ENCODE peak calls at places on chromosome 14, in ten cellular contexts. One of them, this sample, is unnamed. For H3K9me3, the result is how much of the 10 kb centered on the place peaks cover.

GRCh38 chr14:89207925-89208328 is 209.1 kb downstream of the FOXN3 start:
- DNase-seq in colonic mucosa: no peak
- DNase-seq in transverse colon: no peak
- DNase-seq in PC-3: no peak
- DNase-seq in suprapubic skin: no peak
- DNase-seq in heart left ventricle: no peak
- DNase-seq in lower lobe of right lung: no peak
- DNase-seq in tibial artery: no peak
- DNase-seq in Karpas-422: peak
- DNase-seq in AG04450: no peak
- DNase-seq in this sample: no peak

GRCh38 chr14:26074892-26075291 is 522.9 kb downstream of the NOVA1 start:
- DNase-seq in tibial artery: no peak
- DNase-seq in AG04450: no peak
- DNase-seq in transverse colon: no peak
- DNase-seq in PC-3: no peak
- DNase-seq in heart left ventricle: no peak
- DNase-seq in suprapubic skin: no peak
- DNase-seq in colonic mucosa: no peak
- DNase-seq in lower lobe of right lung: no peak
- DNase-seq in Karpas-422: no peak
- DNase-seq in this sample: no peak

GRCh38 chr14:37114039-37114438 is 58.4 kb downstream of the SLC25A21 start:
- DNase-seq in AG04450: no peak
- DNase-seq in tibial artery: no peak
- DNase-seq in transverse colon: no peak
- DNase-seq in colonic mucosa: no peak
- DNase-seq in lower lobe of right lung: no peak
- DNase-seq in suprapubic skin: no peak
- DNase-seq in PC-3: peak
- DNase-seq in heart left ventricle: no peak
- DNase-seq in Karpas-422: no peak
- DNase-seq in this sample: no peak

GRCh38 chr14:103825103-103825502 is 22.3 kb downstream of the PPP1R13B start:
- DNase-seq in Karpas-422: no peak
- DNase-seq in transverse colon: no peak
- DNase-seq in PC-3: no peak
- DNase-seq in colonic mucosa: no peak
- DNase-seq in heart left ventricle: no peak
- DNase-seq in suprapubic skin: no peak
- DNase-seq in AG04450: no peak
- DNase-seq in lower lobe of right lung: no peak
- DNase-seq in tibial artery: no peak
- DNase-seq in this sample: no peak

GRCh38 chr14:103624860-103625259 is 4.2 kb upstream of the KLC1 start:
- DNase-seq in heart left ventricle: peak
- DNase-seq in PC-3: peak
- DNase-seq in Karpas-422: peak
- DNase-seq in colonic mucosa: peak
- DNase-seq in AG04450: no peak
- DNase-seq in transverse colon: peak
- DNase-seq in lower lobe of right lung: peak
- DNase-seq in suprapubic skin: peak
- DNase-seq in tibial artery: peak
- DNase-seq in this sample: peak

GRCh38 chr14:75322746-75323145 is 44.1 kb downstream of the FOS start:
- DNase-seq in transverse colon: no peak
- DNase-seq in PC-3: no peak
- DNase-seq in tibial artery: no peak
- DNase-seq in colonic mucosa: no peak
- DNase-seq in lower lobe of right lung: no peak
- DNase-seq in heart left ventricle: no peak
- DNase-seq in Karpas-422: no peak
- DNase-seq in suprapubic skin: no peak
- DNase-seq in AG04450: no peak
- DNase-seq in this sample: no peak

GRCh38 chr14:95935228-95935822 is 58.7 kb downstream of the TUNAR start:
- DNase-seq in PC-3: peak
- DNase-seq in transverse colon: no peak
- DNase-seq in AG04450: no peak
- DNase-seq in Karpas-422: peak
- DNase-seq in heart left ventricle: no peak
- DNase-seq in tibial artery: no peak
- DNase-seq in colonic mucosa: no peak
- DNase-seq in lower lobe of right lung: no peak
- DNase-seq in suprapubic skin: no peak
- DNase-seq in this sample: peak

GRCh38 chr14:96409701-96410100 is 17.8 kb downstream of the AK7 start:
- DNase-seq in tibial artery: no peak
- DNase-seq in Karpas-422: no peak
- DNase-seq in transverse colon: no peak
- DNase-seq in lower lobe of right lung: no peak
- DNase-seq in AG04450: no peak
- DNase-seq in PC-3: peak
- DNase-seq in heart left ventricle: no peak
- DNase-seq in suprapubic skin: no peak
- DNase-seq in colonic mucosa: no peak
- DNase-seq in this sample: no peak

GRCh38 chr14:65997350-65997749 is 488.8 kb upstream of the CCDC196 start:
- DNase-seq in PC-3: no peak
- DNase-seq in heart left ventricle: no peak
- DNase-seq in lower lobe of right lung: no peak
- DNase-seq in AG04450: no peak
- DNase-seq in colonic mucosa: no peak
- DNase-seq in transverse colon: no peak
- DNase-seq in Karpas-422: no peak
- DNase-seq in suprapubic skin: no peak
- DNase-seq in tibial artery: no peak
- DNase-seq in this sample: no peak

GRCh38 chr14:104290756-104291122 is 152.4 kb downstream of the KIF26A start:
- DNase-seq in colonic mucosa: no peak
- DNase-seq in tibial artery: peak
- DNase-seq in suprapubic skin: peak
- DNase-seq in Karpas-422: no peak
- DNase-seq in AG04450: no peak
- DNase-seq in PC-3: no peak
- DNase-seq in heart left ventricle: peak
- DNase-seq in lower lobe of right lung: peak
- DNase-seq in transverse colon: peak
- DNase-seq in this sample: no peak

GRCh38 chr14:19823765-19824164 is 20.2 kb downstream of the OR4N2 start:
- DNase-seq in Karpas-422: no peak
- DNase-seq in heart left ventricle: no peak
- DNase-seq in transverse colon: no peak
- DNase-seq in colonic mucosa: no peak
- DNase-seq in tibial artery: no peak
- DNase-seq in PC-3: no peak
- DNase-seq in lower lobe of right lung: no peak
- DNase-seq in suprapubic skin: no peak
- DNase-seq in AG04450: no peak
- DNase-seq in this sample: no peak
- H3K9me3 ChIP-seq in Karpas-422: under half
- H3K9me3 ChIP-seq in heart left ventricle: under half
- H3K9me3 ChIP-seq in transverse colon: under half
- H3K9me3 ChIP-seq in colonic mucosa: under half
- H3K9me3 ChIP-seq in tibial artery: under half
- H3K9me3 ChIP-seq in PC-3: under half
- H3K9me3 ChIP-seq in lower lobe of right lung: under half
- H3K9me3 ChIP-seq in suprapubic skin: under half
- H3K9me3 ChIP-seq in AG04450: under half
- H3K9me3 ChIP-seq in this sample: under half

GRCh38 chr14:73025544-73025943 is 1.4 kb downstream of the ZFYVE1 start:
- DNase-seq in lower lobe of right lung: no peak
- DNase-seq in AG04450: no peak
- DNase-seq in colonic mucosa: no peak
- DNase-seq in transverse colon: no peak
- DNase-seq in tibial artery: no peak
- DNase-seq in PC-3: peak
- DNase-seq in heart left ventricle: no peak
- DNase-seq in suprapubic skin: no peak
- DNase-seq in Karpas-422: peak
- DNase-seq in this sample: no peak
- H3K4me3 ChIP-seq in lower lobe of right lung: peak
- H3K4me3 ChIP-seq in AG04450: peak
- H3K4me3 ChIP-seq in colonic mucosa: peak
- H3K4me3 ChIP-seq in transverse colon: peak
- H3K4me3 ChIP-seq in tibial artery: peak
- H3K4me3 ChIP-seq in PC-3: peak
- H3K4me3 ChIP-seq in heart left ventricle: peak
- H3K4me3 ChIP-seq in suprapubic skin: peak
- H3K4me3 ChIP-seq in Karpas-422: peak
- H3K4me3 ChIP-seq in this sample: no peak

GRCh38 chr14:106037380-106037779 is 511.0 kb downstream of the TMEM121 start:
- DNase-seq in lower lobe of right lung: no peak
- DNase-seq in PC-3: peak
- DNase-seq in suprapubic skin: no peak
- DNase-seq in transverse colon: no peak
- DNase-seq in heart left ventricle: no peak
- DNase-seq in tibial artery: no peak
- DNase-seq in AG04450: no peak
- DNase-seq in colonic mucosa: no peak
- DNase-seq in Karpas-422: no peak
- DNase-seq in this sample: no peak
- H3K9me3 ChIP-seq in lower lobe of right lung: under half
- H3K9me3 ChIP-seq in PC-3: under half
- H3K9me3 ChIP-seq in suprapubic skin: under half
- H3K9me3 ChIP-seq in transverse colon: under half
- H3K9me3 ChIP-seq in heart left ventricle: under half
- H3K9me3 ChIP-seq in tibial artery: under half
- H3K9me3 ChIP-seq in AG04450: under half
- H3K9me3 ChIP-seq in colonic mucosa: under half
- H3K9me3 ChIP-seq in Karpas-422: under half
- H3K9me3 ChIP-seq in this sample: under half

GRCh38 chr14:91186515-91187066 is 57.9 kb downstream of the GPR68 start:
- DNase-seq in Karpas-422: no peak
- DNase-seq in heart left ventricle: no peak
- DNase-seq in tibial artery: no peak
- DNase-seq in AG04450: no peak
- DNase-seq in transverse colon: no peak
- DNase-seq in lower lobe of right lung: no peak
- DNase-seq in colonic mucosa: no peak
- DNase-seq in PC-3: peak
- DNase-seq in suprapubic skin: no peak
- DNase-seq in this sample: no peak
- H3K4me3 ChIP-seq in Karpas-422: no peak
- H3K4me3 ChIP-seq in heart left ventricle: no peak
- H3K4me3 ChIP-seq in tibial artery: no peak
- H3K4me3 ChIP-seq in AG04450: no peak
- H3K4me3 ChIP-seq in transverse colon: no peak
- H3K4me3 ChIP-seq in lower lobe of right lung: no peak
- H3K4me3 ChIP-seq in colonic mucosa: no peak
- H3K4me3 ChIP-seq in PC-3: no peak
- H3K4me3 ChIP-seq in suprapubic skin: no peak
- H3K4me3 ChIP-seq in this sample: no peak

GRCh38 chr14:105884808-105885281 is 358.5 kb downstream of the TMEM121 start:
- DNase-seq in heart left ventricle: peak
- DNase-seq in tibial artery: peak
- DNase-seq in AG04450: no peak
- DNase-seq in colonic mucosa: no peak
- DNase-seq in lower lobe of right lung: peak
- DNase-seq in PC-3: no peak
- DNase-seq in Karpas-422: no peak
- DNase-seq in transverse colon: no peak
- DNase-seq in suprapubic skin: peak
- DNase-seq in this sample: no peak
- H3K9me3 ChIP-seq in heart left ventricle: under half
- H3K9me3 ChIP-seq in tibial artery: under half
- H3K9me3 ChIP-seq in AG04450: half or more
- H3K9me3 ChIP-seq in colonic mucosa: under half
- H3K9me3 ChIP-seq in lower lobe of right lung: under half
- H3K9me3 ChIP-seq in PC-3: under half
- H3K9me3 ChIP-seq in Karpas-422: under half
- H3K9me3 ChIP-seq in transverse colon: under half
- H3K9me3 ChIP-seq in suprapubic skin: under half
- H3K9me3 ChIP-seq in this sample: under half

DNA sequence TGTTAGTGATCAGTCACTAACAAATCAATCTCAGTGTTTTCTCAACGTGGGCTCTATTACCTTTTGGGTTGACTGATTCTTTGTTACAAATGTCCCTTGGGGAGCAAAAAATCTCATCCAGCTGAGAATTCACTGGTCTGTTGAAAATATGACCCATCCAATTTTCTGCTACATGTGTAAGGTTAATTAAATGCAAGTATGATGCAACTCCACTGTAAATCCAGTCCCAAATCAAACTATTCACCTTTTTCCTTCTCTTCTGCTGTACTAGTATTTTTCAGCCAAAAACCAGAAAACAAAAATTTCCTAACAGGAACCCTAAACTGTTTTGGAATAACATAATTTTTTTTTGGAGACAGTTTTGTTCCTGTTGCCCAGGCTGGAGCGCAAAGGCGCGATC is 2.2 kb downstream of the ERH start:
- DNase-seq in AG04450: no peak
- DNase-seq in tibial artery: no peak
- DNase-seq in transverse colon: no peak
- DNase-seq in heart left ventricle: no peak
- DNase-seq in Karpas-422: no peak
- DNase-seq in PC-3: no peak
- DNase-seq in colonic mucosa: no peak
- DNase-seq in suprapubic skin: no peak
- DNase-seq in lower lobe of right lung: no peak
- DNase-seq in this sample: no peak
- H3K4me3 ChIP-seq in AG04450: no peak
- H3K4me3 ChIP-seq in tibial artery: no peak
- H3K4me3 ChIP-seq in transverse colon: no peak
- H3K4me3 ChIP-seq in heart left ventricle: no peak
- H3K4me3 ChIP-seq in Karpas-422: peak
- H3K4me3 ChIP-seq in PC-3: peak
- H3K4me3 ChIP-seq in colonic mucosa: no peak
- H3K4me3 ChIP-seq in suprapubic skin: no peak
- H3K4me3 ChIP-seq in lower lobe of right lung: no peak
- H3K4me3 ChIP-seq in this sample: no peak

DNA sequence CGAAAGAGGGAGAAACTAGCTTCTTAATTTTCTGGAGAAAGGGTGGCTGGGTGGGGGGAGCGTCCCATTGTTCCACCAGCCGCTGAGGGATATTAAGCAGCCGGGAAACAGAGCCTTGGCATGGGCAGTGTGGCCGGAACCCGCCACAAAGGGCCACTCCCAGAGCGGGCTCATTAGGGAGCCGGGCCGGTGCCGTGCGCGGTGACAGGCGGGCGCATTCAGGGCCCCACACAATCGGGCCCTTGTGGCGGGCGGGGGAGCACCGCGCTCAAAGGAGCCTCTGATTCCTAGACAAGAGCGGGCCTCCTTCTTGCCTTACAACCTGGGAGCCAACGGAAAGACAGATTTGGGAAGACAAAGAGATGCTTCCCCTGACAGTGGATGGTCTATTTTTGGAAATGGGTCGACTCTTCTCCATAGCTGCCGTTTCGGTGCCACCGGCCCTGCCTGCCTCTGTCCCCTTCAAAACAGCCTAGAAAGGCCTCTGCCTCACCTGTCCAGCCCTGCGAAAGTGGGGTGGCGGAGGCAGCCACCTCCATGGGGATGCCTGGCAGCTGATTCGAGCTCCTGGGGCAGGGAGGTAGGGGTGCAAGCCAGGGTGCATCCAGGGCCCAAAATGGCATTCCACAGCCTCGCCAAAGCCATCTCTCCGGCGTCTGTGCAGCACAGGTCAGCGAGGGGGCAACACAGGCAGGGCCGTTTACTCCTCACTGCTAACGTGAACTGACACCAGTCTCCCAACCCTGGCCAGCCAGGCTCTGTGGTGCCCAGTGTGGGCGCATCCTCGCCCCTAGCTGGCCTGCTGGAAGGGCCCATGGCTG is 10.9 kb downstream of the CCDC85C start:
- DNase-seq in suprapubic skin: no peak
- DNase-seq in lower lobe of right lung: no peak
- DNase-seq in colonic mucosa: no peak
- DNase-seq in tibial artery: no peak
- DNase-seq in transverse colon: no peak
- DNase-seq in PC-3: no peak
- DNase-seq in AG04450: no peak
- DNase-seq in Karpas-422: no peak
- DNase-seq in heart left ventricle: peak
- DNase-seq in this sample: no peak
- H3K9me3 ChIP-seq in suprapubic skin: under half
- H3K9me3 ChIP-seq in lower lobe of right lung: under half
- H3K9me3 ChIP-seq in colonic mucosa: under half
- H3K9me3 ChIP-seq in tibial artery: under half
- H3K9me3 ChIP-seq in transverse colon: under half
- H3K9me3 ChIP-seq in PC-3: under half
- H3K9me3 ChIP-seq in AG04450: under half
- H3K9me3 ChIP-seq in Karpas-422: under half
- H3K9me3 ChIP-seq in heart left ventricle: under half
- H3K9me3 ChIP-seq in this sample: under half

This sample was measured in testis.